ENCODE peak calls at places on chromosomes 1 and 21, in seven cellular contexts. O is suprapubic skin, L is Panc1, B is H1, D is stomach, F is K562, G is breast epithelium. S is an unnamed sample.
A peak's percentile ranks its signal among the peaks of the same experiment; 100 is the strongest.

GRCh38 chr1:181190362-181191035 is 102.0 kb downstream of the IER5 start:
- DNase-seq in O (no peak), L (no peak), B (no peak), D (no peak), F (no peak), G (no peak), S (no peak)

GRCh38 chr1:246215505-246215893 is 291.6 kb downstream of the SMYD3 start:
- DNase-seq in O (no peak), L (no peak), B (no peak), D (no peak), F (no peak), G (no peak), S (no peak)

GRCh38 chr1:189131576-189131975 is 1346.1 kb downstream of the BRINP3 start:
- DNase-seq in O (no peak), L (no peak), B (no peak), D (no peak), F (no peak), G (no peak), S (no peak)

GRCh38 chr21:15122241-15122640 is 57.4 kb upstream of the NRIP1 start:
- DNase-seq in O (no peak), L (peak; percentile 7), B (no peak), D (no peak), F (no peak), G (no peak), S (no peak)

GRCh38 chr1:168230709-168231108 is 4.9 kb downstream of the SFT2D2 start:
- DNase-seq in O (no peak), L (no peak), B (no peak), D (no peak), F (no peak), G (no peak), S (no peak)

GRCh38 chr1:200129480-200129879 is 102.0 kb downstream of the NR5A2 start:
- DNase-seq in O (no peak), L (no peak), B (no peak), D (no peak), F (no peak), G (no peak), S (no peak)

GRCh38 chr21:31254131-31254530 is 89.9 kb downstream of the TIAM1 start:
- DNase-seq in O (no peak), L (no peak), B (no peak), D (no peak), F (no peak), G (no peak), S (no peak)

GRCh38 chr1:47830856-47831255 is 166.3 kb downstream of the TRABD2B start:
- DNase-seq in O (no peak), L (no peak), B (no peak), D (no peak), F (no peak), G (no peak), S (no peak)

GRCh38 chr1:19310061-19310460 is 1.9 kb downstream of the AKR7A2 start:
- DNase-seq in O (no peak), L (no peak), B (no peak), D (no peak), F (no peak), G (no peak), S (no peak)

GRCh38 chr1:97144527-97144926 is 422.9 kb downstream of the PTBP2 start:
- DNase-seq in O (no peak), L (no peak), B (no peak), D (no peak), F (no peak), G (no peak), S (no peak)

GRCh38 chr1:8858888-8859706 is 19.4 kb downstream of the ENO1 start:
- DNase-seq in O (no peak), L (no peak), B (no peak), D (peak; percentile 43), F (peak; percentile 43), G (no peak), S (no peak)

GRCh38 chr1:48016526-48016925 is 19.3 kb upstream of the TRABD2B start:
- DNase-seq in O (no peak), L (no peak), B (no peak), D (no peak), F (no peak), G (no peak), S (no peak)

GRCh38 chr1:209395169-209395568 is 188.3 kb upstream of the CAMK1G start:
- DNase-seq in O (no peak), L (no peak), B (no peak), D (no peak), F (no peak), G (no peak), S (no peak)

GRCh38 chr1:37068897-37069296 is 34.6 kb upstream of the GRIK3 start:
- DNase-seq in O (no peak), L (no peak), B (no peak), D (no peak), F (no peak), G (no peak), S (no peak)

GRCh38 chr21:32457360-32457840 is 44.9 kb downstream of the EVA1C start:
- DNase-seq in O (no peak), L (no peak), B (no peak), D (peak; percentile 72), F (peak; percentile 65), G (peak; percentile 42), S (peak; percentile 67)

GRCh38 chr1:45721207-45721606 is 29.2 kb downstream of the IPP start:
- DNase-seq in O (no peak), L (no peak), B (no peak), D (no peak), F (no peak), G (no peak), S (no peak)

GRCh38 chr1:49728377-49728776 is 295.4 kb downstream of the AGBL4 start:
- DNase-seq in O (no peak), L (no peak), B (no peak), D (no peak), F (no peak), G (no peak), S (no peak)

GRCh38 chr1:47927165-47927564 is 70.0 kb downstream of the TRABD2B start:
- DNase-seq in O (no peak), L (no peak), B (no peak), D (no peak), F (no peak), G (peak; percentile 54), S (no peak)

GRCh38 chr1:238562376-238562775 is 671.7 kb upstream of the ZP4 start:
- DNase-seq in O (no peak), L (no peak), B (no peak), D (no peak), F (no peak), G (no peak), S (no peak)

GRCh38 chr1:63976006-63976405 is 202.2 kb downstream of the ROR1 start:
- DNase-seq in O (no peak), L (no peak), B (no peak), D (no peak), F (no peak), G (no peak), S (no peak)

GRCh38 chr21:14685568-14685967 is 139.5 kb upstream of the SAMSN1 start:
- DNase-seq in O (no peak), L (no peak), B (no peak), D (no peak), F (no peak), G (no peak), S (no peak)

GRCh38 chr1:240491156-240491555 is 120.8 kb downstream of the GREM2 start:
- DNase-seq in O (no peak), L (no peak), B (no peak), D (no peak), F (no peak), G (no peak), S (no peak)

GRCh38 chr1:18618546-18619466 is 11.8 kb upstream of the PAX7 start:
- DNase-seq in O (no peak), L (no peak), B (no peak), D (no peak), F (no peak), G (no peak), S (no peak)

GRCh38 chr1:108832929-108833328 is 24.0 kb downstream of the AKNAD1 start:
- DNase-seq in O (no peak), L (no peak), B (no peak), D (no peak), F (no peak), G (no peak), S (no peak)

GRCh38 chr1:25628741-25629421 is 12.3 kb downstream of the MAN1C1 start:
- DNase-seq in O (no peak), L (no peak), B (no peak), D (no peak), F (no peak), G (no peak), S (no peak)

GRCh38 chr21:41418393-41418792 is 7.6 kb upstream of the MX1 start:
- DNase-seq in O (no peak), L (no peak), B (no peak), D (no peak), F (no peak), G (no peak), S (no peak)
- H3K27ac ChIP-seq in O (no peak overlapping the region), L (no peak overlapping the region), B (no peak overlapping the region), D (peak overlapping the region; percentile 7), F (no peak overlapping the region), G (peak overlapping the region; percentile 26), S (peak overlapping the region; percentile 41)

DNA sequence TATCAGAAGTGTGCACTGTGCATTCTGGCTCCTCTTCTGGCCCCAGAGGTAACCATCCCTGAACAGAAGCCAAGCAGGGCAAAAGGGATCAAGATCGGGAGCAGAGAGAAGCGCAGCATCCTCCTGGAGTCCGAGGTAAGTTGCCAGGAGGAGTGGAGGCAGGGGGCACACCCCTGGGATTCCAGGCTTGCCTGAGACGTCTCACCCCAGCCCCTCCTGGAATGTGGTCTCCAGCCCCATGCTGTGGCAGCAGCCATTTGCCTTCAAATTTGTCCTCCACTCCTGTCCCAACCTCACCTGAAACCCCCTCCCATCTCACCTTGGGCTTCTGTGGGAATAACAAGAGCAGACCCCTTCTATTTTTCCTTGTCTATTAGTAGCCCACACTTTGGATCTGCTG is 10.1 kb downstream of the LRRC71 start:
- DNase-seq in O (no peak), L (no peak), B (no peak), D (no peak), F (no peak), G (no peak), S (no peak)
- H3K27me3 ChIP-seq in O (peaks cover 40% of the 10 kb centered on the region), L (no peaks in the 10 kb centered on the region), B (peaks cover 22% of the 10 kb centered on the region), D (peaks cover 52% of the 10 kb centered on the region), F (no peaks in the 10 kb centered on the region), G (peaks cover 17% of the 10 kb centered on the region), S (peaks cover 10% of the 10 kb centered on the region)

GRCh38 chr1:66373072-66373685 is 160.8 kb upstream of the SGIP1 start:
- DNase-seq in O (no peak), L (no peak), B (no peak), D (no peak), F (no peak), G (no peak), S (no peak)

GRCh38 chr1:66375125-66375524 is 158.8 kb upstream of the SGIP1 start:
- DNase-seq in O (no peak), L (no peak), B (no peak), D (no peak), F (no peak), G (no peak), S (no peak)

GRCh38 chr1:66374148-66374547 is 159.8 kb upstream of the SGIP1 start:
- DNase-seq in O (no peak), L (no peak), B (no peak), D (no peak), F (no peak), G (no peak), S (no peak)

GRCh38 chr1:66372522-66373071 is 161.4 kb upstream of the SGIP1 start:
- DNase-seq in O (no peak), L (no peak), B (no peak), D (no peak), F (no peak), G (no peak), S (no peak)

GRCh38 chr1:66374561-66375111 is 159.3 kb upstream of the SGIP1 start:
- DNase-seq in O (no peak), L (no peak), B (no peak), D (no peak), F (no peak), G (no peak), S (no peak)
- TF ChIP-seq POLR2AphosphoS5 in O (no peak), L (no peak), B (no peak), D (peak; percentile 10), F (no peak), G (no peak), S (no peak)

GRCh38 chr1:211646566-211646965 is 28.9 kb downstream of the NEK2 start:
- DNase-seq in O (peak; percentile 28), L (no peak), B (no peak), D (no peak), F (no peak), G (no peak), S (no peak)
- H3K27ac ChIP-seq in O (no peak overlapping the region), L (peak overlapping the region; percentile 18), B (no peak overlapping the region), D (no peak overlapping the region), F (no peak overlapping the region), G (no peak overlapping the region), S (no peak overlapping the region)